ENCODE peak calls at places on chromosomes 13 and 19, in eight cellular contexts. K is stimulated activated naive CD4-positive, alpha-beta T cell; P is non-pigmented ciliary epithelial cell; R is stimulated activated CD8-positive, alpha-beta memory T cell treated with anti-CD3 and anti-CD28 coated beads, Interleukin-15, amount 100 ng/mL, for 24 hours; T is stimulated activated CD4-positive, alpha-beta T cell treated with anti-CD3 and anti-CD28 coated beads, Interleukin-1b, Interleukin-23, amount 100 ng/mL, for 1 hour; M is NCI-H1930; V is uterus; G is putamen. L is an unnamed sample.

GRCh38 chr19:1634938-1635243 is 17.5 kb downstream of the TCF3 start:
- DNase-seq in P (no peak), G (no peak), V (no peak), M (no peak), T (no peak), K (no peak), R (no peak), L (no peak)

GRCh38 chr19:1069009-1069779 is 2.2 kb downstream of the ARHGAP45 start:
- DNase-seq in G (no peak), T (no peak), V (no peak), R (no peak), K (peak; percentile 39), P (no peak), M (no peak), L (no peak)

GRCh38 chr13:27979001-27979643 is 9.4 kb downstream of the URAD start:
- DNase-seq in G (no peak), K (no peak), M (no peak), V (no peak), T (no peak), P (no peak), R (no peak), L (no peak)

GRCh38 chr13:73738626-73739025 is 395.6 kb downstream of the KLF12 start:
- DNase-seq in M (no peak), G (no peak), K (no peak), R (no peak), T (no peak), P (no peak), V (no peak), L (no peak)

GRCh38 chr19:4506449-4507149 is 11.7 kb downstream of the PLIN4 start:
- DNase-seq in G (no peak), V (no peak), T (no peak), R (no peak), K (no peak), M (no peak), P (peak; percentile 38), L (no peak)

GRCh38 chr13:113305208-113305607 is 8.2 kb downstream of the LAMP1 start:
- DNase-seq in V (no peak), G (no peak), T (no peak), M (no peak), R (no peak), P (peak; percentile 35), K (no peak), L (no peak)

GRCh38 chr19:39194832-39195542 is 1.8 kb upstream of the NCCRP1 start:
- DNase-seq in V (no peak), T (no peak), R (no peak), P (no peak), G (no peak), M (no peak), K (no peak), L (no peak)

GRCh38 chr19:988081-988480 is 3.9 kb downstream of the WDR18 start:
- DNase-seq in K (no peak), R (no peak), P (no peak), V (no peak), M (no peak), G (no peak), T (no peak), L (no peak)

GRCh38 chr13:78121459-78122348 is 203.1 kb upstream of the EDNRB start:
- DNase-seq in K (no peak), G (peak; percentile 42), P (no peak), V (peak; percentile 44), T (no peak), M (peak; percentile 44), R (no peak), L (no peak)

GRCh38 chr19:37654118-37654517 is 1.1 kb downstream of the ZFP30 start:
- DNase-seq in V (no peak), K (no peak), G (no peak), R (no peak), T (no peak), P (no peak), M (no peak), L (no peak)

GRCh38 chr19:40348961-40349507 is 539 bp downstream of the PLD3 start:
- DNase-seq in K (no peak), T (no peak), R (no peak), V (no peak), M (no peak), G (no peak), P (no peak), L (no peak)

GRCh38 chr13:83449666-83450395 is 432.4 kb downstream of the SLITRK1 start:
- DNase-seq in T (no peak), M (no peak), G (no peak), V (no peak), R (no peak), P (peak; percentile 64), K (no peak), L (no peak)

GRCh38 chr13:84649853-84650252 is 767.6 kb upstream of the SLITRK1 start:
- DNase-seq in G (no peak), K (no peak), T (no peak), R (no peak), V (no peak), M (no peak), P (no peak), L (no peak)

GRCh38 chr19:51372649-51373504 is at the start of gene NKG7:
- DNase-seq in M (no peak), K (no peak), P (no peak), V (no peak), R (no peak), T (peak; percentile 19), G (no peak), L (no peak)

GRCh38 chr13:46075811-46076210 is 23.3 kb upstream of the ZC3H13 start:
- DNase-seq in K (no peak), M (no peak), P (no peak), V (no peak), G (no peak), R (no peak), T (no peak), L (no peak)